ENCODE peak calls at places on chromosomes 12 and 14, in eight cellular contexts. B is B cell, T is transverse colon, N is heart right ventricle, H is foreskin keratinocyte, K is IMR-90, P is Peyer's patch, C is thoracic aorta. I is an unnamed sample.
A peak's percentile ranks its signal among the peaks of the same experiment; 100 is the strongest.

GRCh38 chr14:37598085-37598972 is 2.9 kb downstream of the TTC6 start:
- DNase-seq in N (no peak), B (no peak), P (no peak), K (no peak), C (no peak), T (peak; percentile 71), H (no peak), I (no peak)

GRCh38 chr12:1502856-1503255 is 91.5 kb downstream of the FBXL14 start:
- DNase-seq in C (no peak), N (no peak), B (no peak), P (no peak), K (no peak), T (no peak), H (no peak), I (no peak)

GRCh38 chr14:59333668-59334067 is 131.5 kb downstream of the GPR135 start:
- DNase-seq in T (no peak), N (peak; percentile 66), B (no peak), K (peak; percentile 95), H (no peak), P (no peak), C (no peak), I (peak; percentile 27)

GRCh38 chr14:54396493-54397335 is at the start of gene CDKN3:
- DNase-seq in K (peak; percentile 99), N (peak; percentile 98), H (peak; percentile 96), T (peak; percentile 99), P (peak; percentile 98), B (peak; percentile 94), C (peak; percentile 97), I (peak; percentile 94)

GRCh38 chr14:82239205-82239604 is 705.6 kb upstream of the SEL1L start:
- DNase-seq in T (no peak), B (no peak), P (no peak), N (no peak), H (no peak), K (no peak), C (no peak), I (no peak)

GRCh38 chr12:52865090-52865944 is 16.5 kb upstream of the KRT78 start:
- DNase-seq in T (peak; percentile 80), N (peak; percentile 50), B (no peak), P (peak; percentile 21), H (no peak), K (peak; percentile 60), C (no peak), I (no peak)

GRCh38 chr14:64630778-64631177 is 73.4 kb upstream of the PLEKHG3 start:
- DNase-seq in B (no peak), T (peak; percentile 37), H (no peak), N (no peak), P (no peak), K (no peak), C (no peak), I (no peak)

GRCh38 chr12:132474237-132474741 is 15.7 kb upstream of the FBRSL1 start:
- DNase-seq in H (no peak), K (no peak), C (no peak), T (no peak), P (no peak), N (no peak), B (no peak), I (no peak)

GRCh38 chr14:106378191-106378590 is 851.8 kb downstream of the TMEM121 start:
- DNase-seq in N (no peak), B (no peak), H (no peak), P (peak; percentile 41), K (no peak), C (no peak), T (no peak), I (no peak)

GRCh38 chr14:50726372-50727107 is 58.4 kb upstream of the SAV1 start:
- DNase-seq in K (peak; percentile 89), T (no peak), N (no peak), B (no peak), H (peak; percentile 78), C (no peak), P (no peak), I (peak; percentile 93)

GRCh38 chr12:7934153-7934552 is 1.8 kb downstream of the SLC2A3 start:
- DNase-seq in N (no peak), C (no peak), H (no peak), T (no peak), K (no peak), P (peak; percentile 27), B (no peak), I (no peak)

GRCh38 chr12:46944104-46944503 is 118.3 kb upstream of the SLC38A4 start:
- DNase-seq in H (no peak), K (peak; percentile 82), B (no peak), T (no peak), C (no peak), N (no peak), P (no peak), I (peak; percentile 67)

GRCh38 chr12:49806877-49807276 is 21.3 kb downstream of the NCKAP5L start:
- DNase-seq in N (no peak), C (no peak), B (no peak), K (no peak), H (no peak), P (no peak), T (no peak), I (no peak)

GRCh38 chr12:102900389-102900788 is 16.7 kb downstream of the PAH start:
- DNase-seq in B (no peak), C (no peak), H (no peak), P (no peak), K (no peak), N (no peak), T (no peak), I (no peak)

GRCh38 chr12:102891756-102892155 is 25.3 kb downstream of the PAH start:
- DNase-seq in H (no peak), C (no peak), N (no peak), B (no peak), T (no peak), P (no peak), K (no peak), I (no peak)

GRCh38 chr12:102896067-102896466 is 21.0 kb downstream of the PAH start:
- DNase-seq in N (no peak), P (no peak), T (no peak), B (no peak), K (no peak), H (no peak), C (no peak), I (no peak)
- TF ChIP-seq CTCF in N (no peak), P (no peak), T (no peak), B (no peak), K (no peak), H (no peak), C (no peak), I (no peak)

DNA sequence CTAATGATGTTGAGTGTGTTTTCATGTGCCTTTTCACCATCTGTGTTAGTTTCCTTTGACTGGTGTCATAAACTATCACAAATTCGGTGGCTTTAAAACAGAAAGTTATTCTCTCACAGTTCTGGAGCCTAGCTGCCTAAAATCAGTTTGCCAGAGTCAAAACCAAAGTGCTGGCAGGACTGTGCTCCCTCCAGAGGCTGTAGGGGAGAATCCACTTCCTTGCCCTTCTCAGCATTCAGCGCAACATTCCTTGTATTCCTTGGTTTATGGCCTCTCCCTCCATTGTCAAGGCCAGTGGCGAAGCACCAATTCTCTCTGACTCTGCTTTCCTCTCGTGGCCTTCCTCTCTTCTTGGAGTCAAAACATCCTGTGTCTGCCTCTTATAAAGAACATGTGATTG is 174.2 kb upstream of the PDE3A start:
- DNase-seq in T (no peak), B (no peak), C (no peak), P (no peak), N (no peak), H (no peak), K (peak; percentile 17), I (no peak)
- TF ChIP-seq CTCF in T (no peak), B (no peak), C (no peak), P (no peak), N (peak; percentile 31), H (no peak), K (no peak), I (peak; percentile 18)

DNA sequence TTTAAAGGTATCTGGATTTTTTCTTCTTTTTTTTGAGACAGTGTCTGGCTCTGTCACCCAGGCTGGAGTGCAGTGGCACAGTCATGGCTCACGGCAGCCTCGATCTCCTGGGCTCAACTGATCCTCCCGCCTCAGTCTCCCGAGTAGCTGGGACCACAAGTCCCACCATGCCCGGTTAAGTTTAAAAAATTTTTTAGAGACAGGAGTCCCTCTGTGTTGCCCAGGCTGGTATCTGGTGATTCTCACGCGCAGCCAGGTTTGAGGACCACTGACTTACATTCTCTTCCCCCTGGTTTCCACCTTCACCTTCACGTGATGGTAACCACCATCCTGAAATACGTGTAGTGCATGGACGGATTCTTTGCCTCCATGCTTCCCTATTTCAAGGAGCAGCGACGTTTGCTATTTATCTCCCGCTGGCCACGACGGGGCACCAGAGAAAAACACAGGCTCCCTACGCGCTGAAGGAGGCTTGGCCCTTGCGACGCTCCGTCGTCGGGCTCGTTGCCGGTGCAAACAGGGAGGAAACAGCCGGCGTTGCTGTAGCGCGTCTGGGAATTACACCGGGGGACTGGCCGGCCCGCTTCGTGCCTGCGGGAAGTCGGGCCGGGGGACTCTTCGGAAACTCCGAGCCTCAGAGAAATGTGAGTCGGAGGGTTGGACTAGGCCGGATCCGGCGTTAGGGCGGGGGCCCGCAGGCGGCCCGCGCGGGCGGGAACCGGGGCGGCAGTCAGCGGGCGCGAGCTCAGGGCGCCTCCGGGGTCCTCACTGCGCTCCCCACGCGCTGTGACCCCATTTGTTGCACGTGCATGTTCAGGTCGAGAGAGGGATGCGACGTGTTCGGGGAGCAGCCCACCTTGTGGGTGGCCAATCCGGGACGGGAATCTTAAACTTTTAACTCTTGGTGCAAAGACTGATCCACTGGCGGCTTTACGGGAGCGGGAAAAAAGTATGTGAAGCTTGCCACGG is at the start of gene TCHP:
- DNase-seq in K (peak; percentile 87), T (peak; percentile 88), H (peak; percentile 61), C (peak; percentile 28), P (peak; percentile 84), N (peak; percentile 90), B (peak; percentile 88), I (peak; percentile 58)
- TF ChIP-seq CTCF in K (peak; percentile 51), T (no peak), H (peak; percentile 69), C (peak; percentile 21), P (peak; percentile 46), N (peak; percentile 31), B (no peak), I (peak; percentile 17)

GRCh38 chr14:23929822-23930294 is 23.7 kb upstream of the DHRS4 start:
- DNase-seq in H (peak; percentile 11), T (peak; percentile 85), K (peak; percentile 69), C (peak; percentile 60), N (peak; percentile 83), P (peak; percentile 79), B (peak; percentile 76), I (peak; percentile 50)
- TF ChIP-seq CTCF in H (peak; percentile 73), T (peak; percentile 94), K (peak; percentile 78), C (peak; percentile 89), N (peak; percentile 96), P (peak; percentile 76), B (peak; percentile 96), I (peak; percentile 96)

DNA sequence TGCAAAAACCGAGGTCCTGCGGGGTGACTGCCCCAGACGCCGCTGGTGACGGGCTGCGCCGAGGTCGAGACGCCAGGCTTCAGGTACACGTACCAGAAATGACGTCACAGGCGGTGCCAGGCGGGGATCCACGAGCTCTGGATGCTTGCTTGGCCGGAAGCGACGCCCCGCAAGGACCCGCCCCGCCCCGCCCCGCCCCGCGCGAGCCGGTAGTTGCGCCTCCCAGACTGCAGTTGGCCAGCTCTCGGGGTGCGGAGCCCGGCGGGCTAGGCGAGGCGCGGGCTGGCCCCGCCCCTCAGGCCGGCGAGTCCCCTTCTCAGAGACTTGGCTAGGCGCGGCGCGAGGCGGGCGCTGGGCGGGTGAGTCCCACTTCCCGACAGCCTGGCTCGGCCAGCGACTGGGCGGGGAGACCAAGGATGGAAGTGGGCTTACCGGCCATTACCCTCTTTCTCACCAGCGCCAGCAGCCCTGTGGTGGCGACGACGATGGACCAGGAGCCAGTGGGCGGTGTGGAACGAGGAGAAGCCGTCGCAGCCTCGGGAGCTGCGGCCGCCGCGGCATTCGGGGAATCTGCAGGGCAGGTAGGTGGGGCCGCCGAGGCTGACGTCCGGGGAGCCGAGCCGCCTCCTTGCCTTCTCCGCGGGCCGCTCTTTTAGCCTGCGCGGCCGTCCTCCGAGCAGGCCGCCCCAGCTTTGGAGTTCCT is at the start of gene FAM177A1:
- DNase-seq in K (peak; percentile 94), C (peak; percentile 96), H (peak; percentile 86), N (peak; percentile 98), T (peak; percentile 100), P (peak; percentile 99), B (peak; percentile 96), I (peak; percentile 67)
- TF ChIP-seq CTCF in K (no peak), C (no peak), H (no peak), N (no peak), T (no peak), P (no peak), B (no peak), I (no peak)

I was measured in HFF-Myc.